ENCODE peak calls at places on chromosome 1, in seven cellular contexts. X is heart right ventricle, A is Panc1, V is psoas muscle, K is heart left ventricle, S is ovary, Q is spleen. L is an unnamed sample.

GRCh38 chr1:80566123-80566522 is 1234.6 kb upstream of the ADGRL2 start:
- DNase-seq in X (no peak), A (no peak), V (no peak), K (no peak), S (no peak), Q (no peak), L (no peak)

GRCh38 chr1:51898090-51898734 is 19.7 kb upstream of the NRDC start:
- DNase-seq in X (no peak), A (peak), V (no peak), K (no peak), S (no peak), Q (no peak), L (no peak)

GRCh38 chr1:10898921-10899320 is 102.5 kb upstream of the CASZ1 start:
- DNase-seq in X (no peak), A (no peak), V (no peak), K (no peak), S (no peak), Q (no peak), L (no peak)

GRCh38 chr1:230681599-230681998 is 32.3 kb downstream of the AGT start:
- DNase-seq in X (no peak), A (peak), V (peak), K (no peak), S (peak), Q (no peak), L (no peak)

GRCh38 chr1:22341791-22342605 is 109.7 kb upstream of the ZBTB40 start:
- DNase-seq in X (no peak), A (no peak), V (no peak), K (no peak), S (peak), Q (peak), L (no peak)

GRCh38 chr1:183721041-183721440 is 67.9 kb upstream of the APOBEC4 start:
- DNase-seq in X (no peak), A (no peak), V (no peak), K (no peak), S (no peak), Q (no peak), L (no peak)

GRCh38 chr1:204752688-204753040 is 67.1 kb upstream of the LRRN2 start:
- DNase-seq in X (no peak), A (no peak), V (no peak), K (no peak), S (no peak), Q (no peak), L (no peak)

GRCh38 chr1:65359888-65360287 is 50.5 kb downstream of the DNAJC6 start:
- DNase-seq in X (no peak), A (no peak), V (no peak), K (no peak), S (no peak), Q (no peak), L (no peak)

GRCh38 chr1:243345205-243345604 is 89.4 kb downstream of the SDCCAG8 start:
- DNase-seq in X (no peak), A (no peak), V (no peak), K (no peak), S (peak), Q (no peak), L (no peak)

GRCh38 chr1:57976218-57976617 is 552.4 kb upstream of the DAB1 start:
- DNase-seq in X (no peak), A (no peak), V (no peak), K (no peak), S (no peak), Q (no peak), L (no peak)

GRCh38 chr1:58412071-58412580 is 134.4 kb downstream of the OMA1 start:
- DNase-seq in X (no peak), A (no peak), V (no peak), K (no peak), S (no peak), Q (no peak), L (no peak)

GRCh38 chr1:41100170-41100569 is 78.6 kb upstream of the SLFNL1 start:
- DNase-seq in X (no peak), A (no peak), V (no peak), K (no peak), S (no peak), Q (no peak), L (no peak)

GRCh38 chr1:203986887-203987461 is 85.9 kb upstream of the SOX13 start:
- DNase-seq in X (no peak), A (no peak), V (no peak), K (no peak), S (no peak), Q (no peak), L (no peak)

GRCh38 chr1:31835415-31835814 is 19.6 kb upstream of the SPOCD1 start:
- DNase-seq in X (no peak), A (no peak), V (no peak), K (no peak), S (no peak), Q (no peak), L (no peak)

GRCh38 chr1:31836638-31837037 is 20.8 kb upstream of the SPOCD1 start:
- DNase-seq in X (no peak), A (no peak), V (no peak), K (no peak), S (no peak), Q (no peak), L (no peak)

GRCh38 chr1:31831397-31832378 is 15.9 kb upstream of the SPOCD1 start:
- DNase-seq in X (no peak), A (no peak), V (no peak), K (no peak), S (no peak), Q (no peak), L (no peak)

GRCh38 chr1:31837441-31838158 is 21.8 kb upstream of the SPOCD1 start:
- DNase-seq in X (no peak), A (no peak), V (no peak), K (no peak), S (no peak), Q (no peak), L (no peak)

DNA sequence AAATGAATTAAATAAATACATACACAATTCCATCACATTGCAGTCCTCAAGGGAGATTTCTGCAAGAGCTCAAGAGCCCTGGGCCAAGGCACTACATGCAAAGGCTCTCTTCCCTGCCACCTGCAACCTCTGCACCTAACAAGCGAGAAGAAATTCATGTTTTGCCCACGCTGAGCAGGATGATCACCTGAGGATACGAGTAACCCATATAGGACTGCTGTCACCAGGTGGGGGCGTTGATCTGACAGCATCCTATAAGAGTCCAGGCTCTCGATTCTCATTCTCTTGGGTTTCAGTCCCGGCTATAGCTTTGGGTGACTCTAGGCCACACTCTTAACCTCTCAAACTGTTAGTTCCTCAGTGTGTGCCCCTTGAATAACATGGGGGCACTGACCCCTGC is 18.7 kb upstream of the SPOCD1 start:
- DNase-seq in X (no peak), A (no peak), V (no peak), K (no peak), S (no peak), Q (no peak), L (no peak)
- H3K4me3 ChIP-seq in X (no peak), A (no peak), V (no peak), K (no peak), S (no peak), Q (no peak), L (no peak)

GRCh38 chr1:225899044-225899925 is 10.3 kb upstream of the LEFTY1 start:
- DNase-seq in X (no peak), A (no peak), V (no peak), K (no peak), S (no peak), Q (no peak), L (no peak)
- H3K27ac ChIP-seq in X (no peak), A (no peak), V (no peak), K (no peak), S (no peak), Q (no peak), L (no peak)

GRCh38 chr1:185733818-185734709 is at the start of gene HMCN1:
- DNase-seq in X (peak), A (no peak), V (peak), K (peak), S (peak), Q (peak), L (peak)
- TF ChIP-seq CTCF in X (peak), A (peak), V (no peak), K (peak), S (no peak), Q (peak), L (peak)

GRCh38 chr1:95021085-95021484 is 51.7 kb downstream of the ALG14 start:
- DNase-seq in X (no peak), A (no peak), V (no peak), K (no peak), S (no peak), Q (no peak), L (no peak)

GRCh38 chr1:95021794-95022193 is 51.0 kb downstream of the ALG14 start:
- DNase-seq in X (peak), A (no peak), V (no peak), K (peak), S (peak), Q (no peak), L (no peak)

GRCh38 chr1:95018602-95019369 is 54.0 kb downstream of the ALG14 start:
- DNase-seq in X (no peak), A (no peak), V (no peak), K (no peak), S (no peak), Q (no peak), L (no peak)

GRCh38 chr1:95023399-95024050 is 49.2 kb downstream of the ALG14 start:
- DNase-seq in X (peak), A (no peak), V (no peak), K (no peak), S (no peak), Q (no peak), L (no peak)

GRCh38 chr1:95022527-95022926 is 50.2 kb downstream of the ALG14 start:
- DNase-seq in X (no peak), A (no peak), V (no peak), K (no peak), S (no peak), Q (no peak), L (no peak)
- H3K4me3 ChIP-seq in X (no peak), A (no peak), V (no peak), K (peak), S (no peak), Q (no peak), L (no peak)